ENCODE peak calls at places on chromosomes 3 and 15, in nine cellular contexts. D is NCI-H774; W is A172; U is endothelial cell; R is germinal center; L is HuH-7; I is stimulated activated CD8-positive, alpha-beta memory T cell treated with anti-CD3 and anti-CD28 coated beads, Interleukin-7, amount 100 ng/mL, for 24 hours; G is stimulated activated naive CD8-positive, alpha-beta T cell treated with anti-CD3 and anti-CD28 coated beads, Interleukin-15, amount 100 ng/mL, for 72 hours; T is right cardiac atrium. X is an unnamed sample.

GRCh38 chr3:23019596-23020300 is 183.4 kb upstream of the UBE2E2 start:
- DNase-seq in U (no peak), G (no peak), W (no peak), R (no peak), L (no peak), D (no peak), I (no peak), T (peak), X (no peak)

GRCh38 chr3:8629151-8630021 is 15.2 kb downstream of the SSUH2 start:
- DNase-seq in R (no peak), L (no peak), T (peak), D (no peak), U (no peak), W (peak), G (peak), I (peak), X (no peak)

GRCh38 chr15:65914981-65915925 is 46.0 kb downstream of the RAB11A start:
- DNase-seq in U (no peak), W (no peak), I (no peak), R (peak), T (no peak), D (no peak), L (no peak), G (no peak), X (peak)

GRCh38 chr15:44458429-44458828 is 31.0 kb downstream of the CTDSPL2 start:
- DNase-seq in R (no peak), L (no peak), W (no peak), D (no peak), T (no peak), I (no peak), G (no peak), U (no peak), X (no peak)

GRCh38 chr3:42830437-42831320 is 21.4 kb downstream of the ACKR2 start:
- DNase-seq in D (no peak), L (no peak), G (no peak), W (peak), T (no peak), R (no peak), I (no peak), U (no peak), X (peak)

GRCh38 chr3:43691120-43692002 is 623 bp downstream of the ABHD5 start:
- DNase-seq in U (peak), R (peak), G (peak), D (peak), T (peak), W (peak), L (peak), I (peak), X (peak)

GRCh38 chr15:50676799-50677483 is 9.7 kb downstream of the TRPM7 start:
- DNase-seq in I (no peak), W (peak), L (no peak), R (no peak), G (no peak), U (no peak), T (no peak), D (no peak), X (no peak)

GRCh38 chr15:33871911-33872760 is 96.2 kb upstream of the CHRM5 start:
- DNase-seq in G (no peak), U (no peak), I (no peak), R (no peak), T (no peak), W (no peak), L (no peak), D (no peak), X (no peak)

GRCh38 chr15:55461447-55461846 is 46.6 kb downstream of the DNAAF4 start:
- DNase-seq in D (no peak), W (no peak), G (no peak), I (no peak), L (no peak), R (no peak), T (no peak), U (no peak), X (no peak)

GRCh38 chr3:111072016-111072891 is 638 bp downstream of the NECTIN3 start:
- DNase-seq in W (peak), D (no peak), R (no peak), L (no peak), T (peak), I (no peak), U (peak), G (peak), X (no peak)

GRCh38 chr3:117606860-117607259 is 897.3 kb downstream of the TUSC7 start:
- DNase-seq in I (no peak), D (no peak), W (no peak), G (no peak), L (no peak), R (no peak), T (no peak), U (no peak), X (no peak)

GRCh38 chr3:39814007-39814406 is 4.6 kb downstream of the MYRIP start:
- DNase-seq in W (no peak), R (no peak), U (no peak), G (no peak), D (no peak), I (no peak), L (no peak), T (no peak), X (no peak)

GRCh38 chr3:124174463-124174862 is 182.5 kb upstream of the ROPN1 start:
- DNase-seq in D (peak), R (no peak), G (no peak), I (no peak), L (no peak), T (no peak), W (peak), U (no peak), X (no peak)